ENCODE peak calls at places on chromosomes 3 and 15, in five cellular contexts. Q is A549, X is fibroblast of mammary gland, R is spleen, J is HFFc6. D is an unnamed sample.

GRCh38 chr15:100818927-100819326 is 60.7 kb upstream of the ALDH1A3 start:
- DNase-seq in X (peak), R (no peak), J (no peak), Q (no peak), D (no peak)

GRCh38 chr3:124772081-124772831 is 42.0 kb downstream of the UMPS start:
- DNase-seq in X (peak), J (peak), Q (no peak), R (peak), D (no peak)

GRCh38 chr3:58026598-58026997 is 18.4 kb downstream of the FLNB start:
- DNase-seq in Q (no peak), X (no peak), J (no peak), R (no peak), D (no peak)

GRCh38 chr3:52277071-52277964 is 1.1 kb downstream of the WDR82 start:
- DNase-seq in X (peak), R (peak), J (peak), Q (peak), D (peak)

GRCh38 chr3:44045476-44046275 is 196.0 kb upstream of the TOPAZ1 start:
- DNase-seq in R (peak), Q (no peak), X (no peak), J (peak), D (peak)

GRCh38 chr3:59995563-59995962 is 945.7 kb upstream of the CFAP20DC start:
- DNase-seq in R (no peak), Q (no peak), X (no peak), J (no peak), D (no peak)

GRCh38 chr15:100897873-100898490 is 18.4 kb downstream of the ALDH1A3 start:
- DNase-seq in X (no peak), R (no peak), Q (no peak), J (no peak), D (no peak)

GRCh38 chr3:4835616-4836043 is 143.6 kb upstream of the BHLHE40 start:
- DNase-seq in X (no peak), J (no peak), Q (no peak), R (no peak), D (no peak)

GRCh38 chr3:70298385-70298784 is 14.1 kb downstream of the MDFIC2 start:
- DNase-seq in J (no peak), R (no peak), Q (no peak), X (no peak), D (no peak)

GRCh38 chr15:33008284-33009011 is 186.1 kb downstream of the FMN1 start:
- DNase-seq in Q (no peak), X (peak), J (peak), R (no peak), D (no peak)

GRCh38 chr15:60469893-60470641 is 8.9 kb downstream of the ICE2 start:
- DNase-seq in R (no peak), Q (peak), J (no peak), X (no peak), D (no peak)

GRCh38 chr15:62853833-62854210 is 188.7 kb upstream of the TPM1 start:
- DNase-seq in J (no peak), R (no peak), X (no peak), Q (no peak), D (no peak)

GRCh38 chr3:177676947-177677587 is 479.8 kb upstream of the TBL1XR1 start:
- DNase-seq in R (no peak), Q (no peak), X (no peak), J (no peak), D (no peak)

GRCh38 chr3:190701096-190701532 is 161.4 kb downstream of the GMNC start:
- DNase-seq in R (no peak), Q (peak), J (peak), X (peak), D (peak)

GRCh38 chr3:155712008-155712407 is 32.9 kb downstream of the PLCH1 start:
- DNase-seq in R (no peak), J (no peak), Q (no peak), X (peak), D (no peak)

GRCh38 chr15:80783275-80783674 is 4.1 kb downstream of the CEMIP start:
- DNase-seq in J (no peak), Q (no peak), X (no peak), R (no peak), D (no peak)

GRCh38 chr15:40844543-40844981 is 714 bp downstream of the SPINT1 start:
- DNase-seq in Q (no peak), R (peak), X (no peak), J (no peak), D (no peak)

GRCh38 chr15:80929225-80929624 is 60.4 kb downstream of the MESD start:
- DNase-seq in J (peak), Q (no peak), R (peak), X (peak), D (no peak)

GRCh38 chr3:195224156-195224979 is 46.6 kb downstream of the XXYLT1 start:
- DNase-seq in J (no peak), Q (no peak), X (no peak), R (no peak), D (no peak)

GRCh38 chr3:46672349-46672695 is 21.2 kb downstream of the ALS2CL start:
- DNase-seq in X (no peak), R (no peak), J (no peak), Q (no peak), D (no peak)

GRCh38 chr3:67683522-67683921 is 29.1 kb upstream of the SUCLG2 start:
- DNase-seq in J (no peak), Q (no peak), R (no peak), X (no peak), D (no peak)

GRCh38 chr3:196093271-196094111 is 11.6 kb upstream of the TFRC start:
- DNase-seq in R (peak), J (no peak), Q (no peak), X (peak), D (no peak)

GRCh38 chr3:178777718-178778411 is 241.6 kb downstream of the KCNMB2 start:
- DNase-seq in Q (no peak), J (peak), R (no peak), X (peak), D (no peak)

GRCh38 chr15:55764398-55764797 is 21.4 kb upstream of the PRTG start:
- DNase-seq in R (no peak), J (no peak), X (no peak), Q (no peak), D (no peak)

GRCh38 chr3:147890114-147890513 is 480.9 kb downstream of the ZIC1 start:
- DNase-seq in J (no peak), Q (no peak), R (no peak), X (no peak), D (no peak)

GRCh38 chr3:72336114-72336651 is 512.1 kb downstream of the SHQ1 start:
- DNase-seq in Q (no peak), X (no peak), R (peak), J (no peak), D (no peak)

GRCh38 chr3:146626384-146627122 is 21.4 kb upstream of the PLSCR5 start:
- DNase-seq in J (no peak), Q (no peak), R (no peak), X (no peak), D (no peak)

GRCh38 chr3:74624301-74624700 is 9.8 kb upstream of the CNTN3 start:
- DNase-seq in J (peak), Q (no peak), R (no peak), X (peak), D (no peak)

GRCh38 chr15:48871536-48871935 is 6.4 kb upstream of the EID1 start:
- DNase-seq in J (no peak), R (no peak), Q (no peak), X (no peak), D (no peak)

GRCh38 chr15:50908209-50909043 is at the start of gene AP4E1:
- DNase-seq in R (peak), J (peak), X (peak), Q (peak), D (peak)

GRCh38 chr3:134677196-134677986 is 26.6 kb upstream of the KY start:
- DNase-seq in X (no peak), J (no peak), Q (peak), R (no peak), D (peak)

GRCh38 chr3:188348445-188349244 is 194.7 kb downstream of the LPP start:
- DNase-seq in Q (peak), R (no peak), X (peak), J (peak), D (peak)

GRCh38 chr3:55090310-55090709 is 162.5 kb upstream of the LRTM1 start:
- DNase-seq in R (no peak), X (no peak), J (no peak), Q (no peak), D (no peak)

GRCh38 chr3:30604091-30604490 is 2.3 kb upstream of the TGFBR2 start:
- DNase-seq in R (no peak), X (no peak), Q (no peak), J (no peak), D (no peak)

GRCh38 chr3:193853511-193854219 is 260.7 kb downstream of the OPA1 start:
- DNase-seq in Q (no peak), R (no peak), X (no peak), J (no peak), D (peak)

GRCh38 chr3:50181985-50182384 is 9.4 kb upstream of the GNAT1 start:
- DNase-seq in J (no peak), Q (no peak), X (no peak), R (no peak), D (no peak)

GRCh38 chr15:92272106-92272505 is 121.6 kb upstream of the ST8SIA2 start:
- DNase-seq in X (no peak), R (no peak), Q (no peak), J (no peak), D (no peak)

GRCh38 chr3:177336841-177337430 is 139.7 kb upstream of the TBL1XR1 start:
- DNase-seq in R (no peak), J (no peak), X (peak), Q (no peak), D (no peak)

GRCh38 chr3:190222360-190222759 is 99.9 kb downstream of the CLDN1 start:
- DNase-seq in X (no peak), Q (no peak), J (no peak), R (no peak), D (no peak)

GRCh38 chr3:23805228-23805880 is 401 bp upstream of the UBE2E1 start:
- DNase-seq in R (no peak), J (no peak), X (no peak), Q (peak), D (no peak)
- TF ChIP-seq CTCF in R (no peak), J (no peak), X (no peak), Q (no peak), D (no peak)

GRCh38 chr15:65083262-65083701 is 6.7 kb downstream of the KBTBD13 start:
- DNase-seq in Q (no peak), J (no peak), X (peak), R (no peak), D (no peak)
- TF ChIP-seq CTCF in Q (no peak), J (peak), X (peak), R (no peak), D (no peak)

GRCh38 chr3:138834359-138835176 is at the start of gene PIK3CB:
- DNase-seq in R (peak), J (peak), X (peak), Q (peak), D (peak)
- TF ChIP-seq CTCF in R (peak), J (peak), X (no peak), Q (peak), D (no peak)

GRCh38 chr15:47551079-47551478 is 166.2 kb upstream of the SEMA6D start:
- DNase-seq in Q (no peak), J (no peak), R (no peak), X (peak), D (no peak)
- TF ChIP-seq CTCF in Q (no peak), J (peak), R (no peak), X (no peak), D (no peak)

GRCh38 chr3:108757404-108757982 is at the start of gene RETNLB:
- DNase-seq in R (no peak), J (no peak), Q (no peak), X (no peak), D (no peak)
- TF ChIP-seq CTCF in R (no peak), J (no peak), Q (no peak), X (no peak), D (no peak)

D was measured in Calu3.